ENCODE peak calls at places on chromosomes 3 and 15, in four cellular contexts. D, Q, O and J are unnamed samples.

GRCh38 chr3:161266731-161267150 is 45.6 kb downstream of the NMD3 start:
- DNase-seq in O (no peak), D (no peak), Q (peak; percentile 22), J (peak; percentile 86)

GRCh38 chr3:62502315-62503300 is 129.3 kb upstream of the FEZF2 start:
- DNase-seq in Q (no peak), O (no peak), D (no peak), J (no peak)

GRCh38 chr3:195015021-195015420 is 255.9 kb downstream of the XXYLT1 start:
- DNase-seq in Q (no peak), O (no peak), D (no peak), J (no peak)

GRCh38 chr3:159829056-159829995 is 159.3 kb upstream of the IL12A start:
- DNase-seq in O (no peak), D (no peak), Q (peak; percentile 79), J (peak; percentile 64)

GRCh38 chr3:131914090-131914691 is 120.6 kb downstream of the CPNE4 start:
- DNase-seq in D (no peak), O (no peak), Q (no peak), J (no peak)

GRCh38 chr3:27628029-27628750 is 93.9 kb downstream of the EOMES start:
- DNase-seq in O (no peak), D (no peak), Q (no peak), J (peak; percentile 39)

GRCh38 chr15:68578960-68579935 is at the start of gene CORO2B:
- DNase-seq in Q (peak; percentile 31), D (no peak), O (no peak), J (peak; percentile 47)

GRCh38 chr3:161977063-161977462 is 480.5 kb downstream of the OTOL1 start:
- DNase-seq in D (no peak), O (no peak), Q (no peak), J (peak; percentile 44)

GRCh38 chr3:113018461-113019181 is 27.8 kb downstream of the GTPBP8 start:
- DNase-seq in D (no peak), O (peak; percentile 6), Q (no peak), J (peak; percentile 13)

GRCh38 chr15:28068930-28069329 is 30.2 kb downstream of the OCA2 start:
- DNase-seq in Q (no peak), O (no peak), D (no peak), J (no peak)

GRCh38 chr3:140303875-140304274 is 368.9 kb downstream of the CLSTN2 start:
- DNase-seq in O (no peak), D (no peak), Q (no peak), J (no peak)

GRCh38 chr3:126320517-126321293 is 36.5 kb downstream of the KLF15 start:
- DNase-seq in O (no peak), D (no peak), Q (no peak), J (no peak)

GRCh38 chr3:98962951-98963350 is 61.5 kb upstream of the DCBLD2 start:
- DNase-seq in Q (no peak), O (no peak), D (no peak), J (peak; percentile 77)

GRCh38 chr15:43185161-43186002 is at the start of gene CCNDBP1:
- DNase-seq in D (peak; percentile 87), Q (peak; percentile 93), O (peak; percentile 99), J (peak; percentile 61)

GRCh38 chr15:64667736-64668161 is 107.6 kb downstream of the RBPMS2 start:
- DNase-seq in D (no peak), Q (no peak), O (no peak), J (peak; percentile 86)

GRCh38 chr3:39126532-39127071 is 19.1 kb downstream of the TTC21A start:
- DNase-seq in O (peak; percentile 78), D (no peak), Q (peak; percentile 72), J (peak; percentile 65)

GRCh38 chr3:193592841-193593665 is at the start of gene OPA1:
- DNase-seq in Q (peak; percentile 98), D (peak; percentile 94), O (peak; percentile 99), J (peak; percentile 99)

GRCh38 chr3:152825566-152825965 is 9.4 kb upstream of the P2RY1 start:
- DNase-seq in D (no peak), Q (no peak), O (no peak), J (no peak)

GRCh38 chr3:160921020-160921635 is 165.1 kb downstream of the PPM1L start:
- DNase-seq in O (peak; percentile 54), D (no peak), Q (peak; percentile 46), J (peak; percentile 39)

GRCh38 chr15:32866486-32867312 is 148.9 kb downstream of the GREM1 start:
- DNase-seq in Q (peak; percentile 79), D (no peak), O (no peak), J (peak; percentile 50)
- TF ChIP-seq ELK1 in Q (no peak), D (no peak), O (no peak), J (no peak)

DNA sequence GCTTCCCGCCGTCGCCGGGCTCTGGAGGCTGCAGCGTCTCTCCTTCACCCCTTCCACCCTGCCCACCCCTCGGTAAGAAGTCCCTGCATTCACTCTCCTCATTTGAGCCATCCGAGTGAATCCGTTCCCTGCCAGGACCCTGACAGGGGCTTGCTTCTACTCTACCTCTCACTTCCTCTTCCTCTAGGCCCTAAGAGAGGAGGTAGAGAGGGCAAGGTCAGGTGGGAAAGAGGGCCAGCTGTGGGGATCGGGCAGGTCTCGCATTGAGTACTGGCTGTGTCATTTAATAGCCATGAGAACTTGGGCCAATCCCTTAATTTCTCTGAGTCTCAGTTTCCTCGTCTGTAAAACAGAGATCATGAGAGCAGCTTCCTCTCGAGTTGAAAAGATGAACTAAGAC is 283.6 kb downstream of the UACA start:
- DNase-seq in O (no peak), Q (no peak), D (no peak), J (no peak)
- TF ChIP-seq ELK1 in O (no peak), Q (no peak), D (no peak), J (no peak)

DNA sequence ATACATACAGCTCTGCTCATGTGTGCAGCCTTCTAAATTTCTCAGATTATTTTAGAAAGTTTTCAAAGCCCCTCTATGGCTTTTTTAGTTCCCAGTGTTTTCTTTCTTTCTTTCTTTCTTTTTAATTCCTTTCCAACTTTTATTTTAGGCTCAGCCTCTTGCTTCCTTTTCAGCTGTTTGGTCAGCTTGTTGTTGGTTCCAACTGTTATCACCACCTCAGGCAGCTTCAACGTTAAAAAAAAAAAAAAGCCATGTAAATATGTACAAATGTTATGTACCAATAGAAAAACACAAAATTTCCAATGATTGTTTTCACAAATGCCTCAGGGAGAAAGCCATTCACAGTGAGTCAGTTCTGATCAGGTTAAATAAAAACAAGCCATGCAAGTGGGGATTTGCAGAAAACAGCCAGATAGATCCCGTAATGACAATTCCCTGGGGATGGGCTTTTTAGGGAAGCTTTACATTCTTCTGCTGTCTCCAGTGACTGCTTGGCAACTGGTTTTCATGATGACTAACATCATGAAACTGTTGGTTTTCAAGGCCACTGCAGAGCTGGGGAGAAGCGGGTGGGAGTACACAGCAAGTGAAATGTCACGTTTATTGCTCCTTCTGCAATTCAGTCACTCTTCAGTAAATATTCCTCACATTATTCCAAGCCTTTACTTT is 908.4 kb downstream of the EPHA3 start:
- DNase-seq in D (no peak), O (no peak), Q (no peak), J (peak; percentile 36)
- TF ChIP-seq ELK1 in D (no peak), O (no peak), Q (no peak), J (no peak)

GRCh38 chr15:58095415-58095814 is 29.9 kb upstream of the ALDH1A2 start:
- DNase-seq in D (no peak), O (no peak), Q (no peak), J (no peak)
- TF ChIP-seq ELK1 in D (no peak), O (no peak), Q (no peak), J (no peak)

GRCh38 chr3:52006017-52006819 is 10.5 kb upstream of the RPL29 start:
- DNase-seq in D (no peak), Q (no peak), O (peak; percentile 32), J (no peak)

GRCh38 chr3:52002768-52003167 is 7.1 kb upstream of the RPL29 start:
- DNase-seq in O (no peak), D (no peak), Q (no peak), J (no peak)

GRCh38 chr3:52004906-52005395 is 9.3 kb upstream of the RPL29 start:
- DNase-seq in Q (no peak), O (no peak), D (no peak), J (no peak)

GRCh38 chr3:52005571-52005986 is 9.9 kb upstream of the RPL29 start:
- DNase-seq in O (peak; percentile 47), Q (no peak), D (no peak), J (peak; percentile 82)

DNA sequence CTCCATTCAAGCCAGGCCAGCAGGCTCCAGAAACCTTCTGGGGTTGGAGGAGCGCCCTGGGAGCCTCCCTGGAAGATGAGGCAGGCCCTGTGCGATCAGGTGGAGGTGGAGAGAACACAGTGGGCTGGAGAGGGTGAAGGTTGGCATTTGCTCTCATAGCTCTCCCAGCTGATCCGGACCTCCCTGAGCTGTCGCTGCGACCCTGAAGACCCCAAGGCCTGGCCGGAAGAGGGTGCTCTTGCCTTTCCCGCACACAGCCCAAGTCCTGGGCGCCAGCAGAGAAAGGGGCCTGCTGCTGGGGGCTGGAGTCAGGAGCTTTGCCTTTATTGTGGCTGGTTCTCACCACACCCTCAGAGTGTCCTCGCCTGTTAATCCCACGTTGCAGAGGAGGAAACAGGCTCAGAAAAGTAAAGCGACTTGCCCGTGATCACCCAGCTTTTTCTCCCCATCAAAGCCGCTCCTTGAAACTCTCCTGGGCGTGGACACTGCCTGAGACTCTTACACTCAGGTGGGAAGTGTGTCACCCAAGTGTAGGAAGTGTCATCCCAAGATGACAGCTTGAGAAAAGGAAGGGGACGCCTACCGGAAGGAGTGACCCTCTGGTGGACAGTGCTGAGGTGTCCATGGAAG is 8.6 kb upstream of the RPL29 start:
- DNase-seq in D (no peak), O (peak; percentile 62), Q (no peak), J (peak; percentile 48)
- TF ChIP-seq ELK1 in D (no peak), O (no peak), Q (no peak), J (no peak)

DNA sequence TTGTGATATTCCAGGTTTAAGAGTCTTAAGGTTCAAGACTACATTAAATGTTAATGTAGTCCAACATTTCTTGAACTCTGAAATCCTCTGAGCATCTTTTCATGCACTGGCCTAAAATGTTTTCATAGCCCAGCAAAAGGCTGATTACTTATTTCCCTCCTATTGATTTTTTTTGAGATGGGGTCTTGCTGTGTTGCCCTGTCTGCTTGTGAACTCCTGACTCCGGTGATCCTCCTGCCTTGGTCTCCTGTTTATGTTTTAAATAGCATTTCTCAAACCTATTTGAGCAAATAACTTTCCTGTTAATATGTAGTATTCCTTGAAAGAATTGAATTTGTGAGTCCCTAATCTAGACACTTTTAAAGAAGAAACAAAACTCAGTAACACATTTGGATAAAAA is 133.5 kb downstream of the IGF1R start:
- DNase-seq in O (no peak), Q (no peak), D (no peak), J (no peak)
- TF ChIP-seq ELK1 in O (no peak), Q (no peak), D (no peak), J (no peak)

DNA sequence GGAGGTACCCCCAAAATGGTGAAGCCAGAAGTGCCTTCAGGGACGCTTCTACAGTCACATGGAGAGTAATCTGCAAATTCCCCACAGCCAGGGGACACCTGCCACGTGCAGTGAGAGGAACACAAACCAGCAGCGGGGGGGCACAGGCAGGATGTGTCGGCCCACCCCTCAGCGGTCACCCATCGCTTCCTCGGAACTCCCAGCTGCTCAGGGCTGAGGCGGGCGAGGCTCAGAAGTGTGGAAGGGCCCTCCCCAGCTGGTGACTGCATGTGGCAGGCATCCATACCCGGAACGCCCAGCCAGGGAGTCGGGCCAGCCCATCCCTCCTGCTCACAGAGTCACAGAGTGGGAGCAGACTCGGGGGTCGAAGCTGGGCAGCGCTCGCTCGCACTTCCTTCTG is 63.7 kb downstream of the SLC12A8 start:
- DNase-seq in D (no peak), O (no peak), Q (no peak), J (peak; percentile 33)
- TF ChIP-seq ELK1 in D (no peak), O (no peak), Q (no peak), J (no peak)

DNA sequence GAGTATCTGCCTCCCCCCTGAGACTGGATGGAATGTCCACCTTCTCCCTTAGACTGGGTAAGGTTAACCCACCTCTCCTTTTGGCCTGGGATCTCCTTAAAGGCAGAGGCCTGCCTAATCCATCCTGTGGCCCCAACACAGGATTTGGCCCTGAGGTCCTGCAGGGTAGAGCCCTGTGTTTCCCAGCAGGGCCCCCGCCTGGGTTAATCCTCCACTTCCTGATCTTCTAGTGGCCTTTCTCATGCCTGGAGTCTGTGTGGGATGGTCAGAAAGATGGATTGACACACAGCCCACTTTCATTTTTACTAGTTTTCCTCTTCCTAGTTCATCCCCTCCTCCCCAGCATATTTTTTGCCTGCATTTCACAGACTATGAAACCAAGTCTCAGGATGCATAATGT is 48.9 kb upstream of the SLC6A6 start:
- DNase-seq in O (no peak), Q (no peak), D (no peak), J (no peak)
- TF ChIP-seq ELK1 in O (no peak), Q (no peak), D (no peak), J (no peak)